ENCODE peak calls at places on chromosome 1, in five cellular contexts. Q, Y, X, M and O are unnamed samples.

GRCh38 chr1:248861621-248862020 is 2.7 kb upstream of the ZNF692 start:
- DNase-seq in Y (no peak), X (no peak), M (no peak), Q (no peak), O (no peak)

GRCh38 chr1:169250022-169250421 is 117.6 kb downstream of the NME7 start:
- DNase-seq in Q (no peak), M (no peak), Y (no peak), X (no peak), O (no peak)

GRCh38 chr1:231020816-231021215 is 19.2 kb downstream of the FAM89A start:
- DNase-seq in Y (no peak), M (no peak), Q (no peak), X (no peak), O (no peak)

GRCh38 chr1:173114381-173114780 is 63.6 kb upstream of the TNFSF18 start:
- DNase-seq in Y (no peak), X (no peak), M (no peak), Q (no peak), O (no peak)

GRCh38 chr1:66300986-66301451 is 232.9 kb upstream of the SGIP1 start:
- DNase-seq in Q (peak), Y (no peak), X (no peak), M (peak), O (peak)

GRCh38 chr1:76281306-76281705 is 206.8 kb downstream of the ST6GALNAC3 start:
- DNase-seq in X (no peak), Q (no peak), M (no peak), Y (no peak), O (no peak)

GRCh38 chr1:54885863-54886723 is 902 bp downstream of the DHCR24 start:
- DNase-seq in Q (no peak), M (no peak), Y (no peak), X (peak), O (no peak)

GRCh38 chr1:2374260-2375155 is 16.8 kb downstream of the MORN1 start:
- DNase-seq in X (no peak), Q (no peak), M (no peak), Y (no peak), O (no peak)

GRCh38 chr1:151056149-151056548 is 3.3 kb downstream of the CDC42SE1 start:
- DNase-seq in Y (no peak), M (no peak), Q (peak), X (no peak), O (peak)

GRCh38 chr1:201318504-201319340 is 35.4 kb downstream of the PKP1 start:
- DNase-seq in Y (no peak), Q (no peak), X (no peak), M (no peak), O (no peak)

GRCh38 chr1:155834296-155834926 is 22.6 kb downstream of the GON4L start:
- DNase-seq in M (no peak), Q (no peak), Y (no peak), X (peak), O (no peak)

GRCh38 chr1:203038891-203039608 is 12.8 kb downstream of the PPFIA4 start:
- DNase-seq in Y (peak), Q (peak), X (peak), M (peak), O (peak)

GRCh38 chr1:45448357-45448756 is 42.6 kb downstream of the TESK2 start:
- DNase-seq in X (no peak), Y (no peak), Q (no peak), M (no peak), O (no peak)

GRCh38 chr1:104195395-104195794 is 445.7 kb downstream of the AMY1C start:
- DNase-seq in Q (no peak), X (no peak), M (no peak), Y (no peak), O (no peak)

GRCh38 chr1:224897501-224897900 is 32.0 kb upstream of the DNAH14 start:
- DNase-seq in Y (no peak), M (no peak), X (no peak), Q (no peak), O (no peak)

GRCh38 chr1:31809698-31810097 is 6.1 kb downstream of the SPOCD1 start:
- DNase-seq in Q (no peak), M (no peak), Y (no peak), X (no peak), O (no peak)

GRCh38 chr1:193321242-193321842 is 134.9 kb upstream of the B3GALT2 start:
- DNase-seq in M (no peak), X (no peak), Y (no peak), Q (no peak), O (no peak)

GRCh38 chr1:158611916-158612315 is 6.8 kb downstream of the OR10Z1 start:
- DNase-seq in M (no peak), Q (no peak), Y (no peak), X (no peak), O (no peak)